ENCODE peak calls at places on chromosomes 12 and 14, in six cellular contexts. M, Q, J, S, E and V are unnamed samples.

GRCh38 chr12:50620050-50620974 is 115.5 kb downstream of the DIP2B start:
- DNase-seq in M (no peak), Q (peak; percentile 88), J (peak; percentile 95), S (peak; percentile 76), E (peak; percentile 94), V (peak; percentile 27)

GRCh38 chr12:93540506-93540905 is 32.0 kb upstream of the SOCS2 start:
- DNase-seq in M (no peak), Q (no peak), J (no peak), S (no peak), E (no peak), V (no peak)

GRCh38 chr12:90275088-90275487 is 566.5 kb upstream of the ATP2B1 start:
- DNase-seq in M (no peak), Q (no peak), J (no peak), S (no peak), E (no peak), V (no peak)

GRCh38 chr14:89340200-89340667 is 76.8 kb downstream of the FOXN3 start:
- DNase-seq in M (no peak), Q (no peak), J (peak; percentile 75), S (no peak), E (peak; percentile 88), V (no peak)

GRCh38 chr14:105097797-105098127 is 32.5 kb upstream of the GPR132 start:
- DNase-seq in M (no peak), Q (no peak), J (no peak), S (no peak), E (no peak), V (no peak)

GRCh38 chr12:105948331-105948730 is 190.4 kb downstream of the NUAK1 start:
- DNase-seq in M (no peak), Q (no peak), J (peak; percentile 23), S (no peak), E (no peak), V (no peak)

GRCh38 chr12:102811125-102811737 is 105.8 kb downstream of the PAH start:
- DNase-seq in M (peak; percentile 67), Q (peak; percentile 56), J (no peak), S (no peak), E (peak; percentile 3), V (peak; percentile 39)

GRCh38 chr14:79708991-79709390 is 502.3 kb downstream of the DIO2 start:
- DNase-seq in M (no peak), Q (peak; percentile 40), J (peak; percentile 64), S (no peak), E (peak; percentile 18), V (no peak)

GRCh38 chr12:50072198-50072907 is 12.8 kb upstream of the SMARCD1 start:
- DNase-seq in M (no peak), Q (peak; percentile 45), J (no peak), S (no peak), E (no peak), V (no peak)

GRCh38 chr12:56151672-56152131 is 685 bp upstream of the MYL6B start:
- DNase-seq in M (peak; percentile 83), Q (peak; percentile 84), J (no peak), S (peak; percentile 61), E (no peak), V (no peak)

GRCh38 chr12:92290016-92290685 is 144.5 kb upstream of the BTG1 start:
- DNase-seq in M (no peak), Q (no peak), J (peak; percentile 65), S (no peak), E (peak; percentile 41), V (no peak)

GRCh38 chr12:33439587-33440011 is at the start of gene SYT10:
- DNase-seq in M (peak; percentile 87), Q (peak; percentile 83), J (no peak), S (peak; percentile 3), E (peak; percentile 33), V (peak; percentile 69)

GRCh38 chr12:88153959-88154358 is 11.9 kb downstream of the TMTC3 start:
- DNase-seq in M (no peak), Q (no peak), J (peak; percentile 70), S (no peak), E (peak; percentile 57), V (no peak)

GRCh38 chr12:38124247-38125012 is 192.1 kb upstream of the ALG10B start:
- DNase-seq in M (no peak), Q (no peak), J (no peak), S (no peak), E (no peak), V (no peak)

GRCh38 chr14:38042356-38042755 is 165.3 kb upstream of the SSTR1 start:
- DNase-seq in M (no peak), Q (peak; percentile 87), J (peak; percentile 75), S (no peak), E (peak; percentile 93), V (no peak)

GRCh38 chr12:14974633-14975032 is 1.8 kb downstream of the PDE6H start:
- DNase-seq in M (no peak), Q (no peak), J (no peak), S (no peak), E (no peak), V (no peak)
- H3K23ac ChIP-seq in M (no peak overlapping the region), Q (no peak overlapping the region), J (no peak overlapping the region), S (no peak overlapping the region), E (no peak overlapping the region), V (no peak overlapping the region)

DNA sequence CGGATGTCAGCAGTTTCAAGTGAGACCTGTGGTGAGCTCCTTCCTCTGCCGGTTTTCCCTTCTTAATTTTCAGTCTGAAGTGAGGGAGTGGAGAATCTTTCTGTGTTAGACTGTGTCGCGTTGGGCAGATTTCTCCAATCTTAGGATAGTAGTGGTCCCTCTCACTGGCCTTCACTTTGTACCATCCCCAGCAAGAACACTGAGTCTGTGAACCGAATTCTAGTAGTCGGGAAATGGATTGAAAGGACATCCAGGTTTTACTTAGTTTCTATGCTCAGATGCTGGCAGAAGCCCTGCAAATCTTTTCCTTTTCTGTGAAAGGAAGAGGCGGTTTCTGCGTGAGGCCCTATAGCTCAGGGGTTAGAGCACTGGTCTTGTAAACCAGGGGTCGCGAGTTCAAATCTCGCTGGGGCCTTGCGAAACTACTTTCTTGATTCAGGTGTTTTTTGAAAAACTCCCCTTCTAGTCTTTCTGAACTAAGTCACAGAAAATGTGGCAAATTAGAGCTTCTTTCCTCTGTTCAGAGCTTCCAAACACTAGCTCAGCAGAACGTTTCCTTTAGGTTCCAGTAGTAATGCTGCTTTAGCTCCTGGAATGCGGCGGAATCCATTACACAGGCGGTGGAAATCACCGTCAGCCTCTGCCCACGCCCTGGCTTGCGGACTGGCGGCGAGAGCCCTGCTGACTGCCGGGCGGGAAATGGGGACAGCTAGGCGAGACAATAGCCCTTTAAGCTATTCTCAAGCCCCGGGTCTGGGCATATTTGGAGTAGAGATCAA is 2.8 kb upstream of the RNASE4 start:
- DNase-seq in M (peak; percentile 91), Q (peak; percentile 95), J (peak; percentile 87), S (peak; percentile 93), E (peak; percentile 92), V (peak; percentile 89)
- H3K18ac ChIP-seq in M (peak overlapping the region; percentile 71), Q (peak overlapping the region; percentile 85), J (no peak overlapping the region), S (peak overlapping the region; percentile 33), E (peak overlapping the region; percentile 92), V (peak overlapping the region; percentile 66)

GRCh38 chr14:29554335-29554734 is 373.3 kb downstream of the PRKD1 start:
- DNase-seq in M (no peak), Q (no peak), J (no peak), S (no peak), E (no peak), V (no peak)
- H3K23ac ChIP-seq in M (no peak overlapping the region), Q (no peak overlapping the region), J (no peak overlapping the region), S (no peak overlapping the region), E (no peak overlapping the region), V (no peak overlapping the region)

DNA sequence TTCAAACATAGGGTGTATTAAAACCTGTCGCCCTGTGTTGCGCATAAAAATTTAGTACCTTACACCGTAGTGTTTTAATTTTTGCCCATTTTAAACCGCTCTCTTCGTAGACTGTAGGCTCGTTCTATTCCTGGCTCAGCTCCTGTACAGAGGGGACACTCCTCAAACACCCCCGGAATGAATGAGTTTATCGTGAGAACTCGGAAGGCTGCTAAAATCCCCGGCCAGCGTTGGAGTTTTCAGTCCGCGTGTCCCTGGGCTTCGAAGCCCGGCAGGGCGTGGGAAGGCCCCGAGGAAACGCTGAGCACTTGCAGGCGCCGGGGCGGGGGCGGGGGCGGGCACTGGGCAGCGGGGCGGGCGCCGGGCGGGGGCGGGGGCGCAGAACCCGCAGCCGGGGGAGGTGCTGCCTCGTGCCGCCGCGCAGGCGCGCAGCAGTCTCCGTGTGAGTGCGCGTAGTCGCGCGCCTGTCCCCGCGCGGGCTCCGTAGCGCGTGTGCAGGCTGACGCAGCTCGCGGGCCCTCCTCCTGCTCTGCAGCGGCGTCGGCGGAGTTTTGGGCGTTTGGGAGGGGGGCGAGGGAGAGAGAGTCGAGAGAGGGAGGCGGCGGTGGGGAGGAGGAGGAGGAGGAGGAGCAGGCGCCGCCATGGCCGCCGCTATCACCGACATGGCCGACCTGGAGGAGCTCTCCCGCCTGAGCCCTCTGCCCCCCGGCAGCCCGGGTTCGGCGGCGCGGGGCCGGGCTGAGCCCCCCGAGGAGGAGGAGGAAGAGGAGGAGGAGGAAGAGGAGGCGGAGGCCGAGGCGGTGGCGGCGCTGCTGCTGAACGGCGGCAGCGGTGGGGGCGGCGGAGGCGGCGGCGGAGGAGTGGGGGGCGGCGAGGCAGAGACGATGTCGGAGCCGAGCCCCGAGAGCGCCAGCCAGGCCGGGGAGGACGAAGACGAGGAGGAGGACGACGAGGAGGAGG is at the start of gene AEBP2:
- DNase-seq in M (peak; percentile 92), Q (peak; percentile 94), J (peak; percentile 95), S (peak; percentile 92), E (peak; percentile 95), V (peak; percentile 80)
- H3K18ac ChIP-seq in M (peak within 1 kb of the TSS; percentile 98), Q (peak within 1 kb of the TSS; percentile 43), J (peak within 1 kb of the TSS; percentile 88), S (peak within 1 kb of the TSS; percentile 100), E (peak within 1 kb of the TSS; percentile 94), V (peak within 1 kb of the TSS; percentile 99)

DNA sequence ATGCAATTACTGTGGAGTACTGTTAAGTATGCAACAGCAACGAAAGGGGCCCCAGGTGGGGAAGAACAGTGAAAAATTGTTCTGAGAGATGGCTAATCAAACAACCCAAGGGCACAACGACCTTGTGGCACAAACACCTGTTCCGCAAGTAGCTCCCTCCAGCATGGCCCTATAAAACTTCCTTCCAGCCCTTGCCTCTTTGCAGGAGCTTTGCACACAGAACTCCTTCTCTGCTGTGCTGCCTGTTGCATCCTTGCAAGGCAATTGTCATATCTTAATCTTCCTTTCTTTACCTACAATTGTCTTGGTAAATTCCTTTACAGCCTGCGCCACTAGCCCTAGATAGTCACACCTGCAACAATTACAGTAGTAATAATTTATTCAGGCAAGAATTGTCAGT is 23.2 kb upstream of the ATP23 start:
- DNase-seq in M (no peak), Q (no peak), J (no peak), S (no peak), E (no peak), V (no peak)
- H3K23ac ChIP-seq in M (no peak overlapping the region), Q (no peak overlapping the region), J (no peak overlapping the region), S (no peak overlapping the region), E (no peak overlapping the region), V (no peak overlapping the region)

GRCh38 chr12:124508323-124509096 is 58.9 kb downstream of the NCOR2 start:
- DNase-seq in M (no peak), Q (no peak), J (peak; percentile 27), S (no peak), E (peak; percentile 56), V (no peak)

GRCh38 chr12:124510301-124510970 is 57.0 kb downstream of the NCOR2 start:
- DNase-seq in M (peak; percentile 56), Q (no peak), J (no peak), S (no peak), E (no peak), V (no peak)

GRCh38 chr12:124509300-124509675 is 58.1 kb downstream of the NCOR2 start:
- DNase-seq in M (no peak), Q (no peak), J (no peak), S (no peak), E (no peak), V (no peak)

GRCh38 chr12:124511259-124511985 is 56.0 kb downstream of the NCOR2 start:
- DNase-seq in M (no peak), Q (no peak), J (no peak), S (no peak), E (no peak), V (no peak)

GRCh38 chr12:124509676-124510300 is 57.6 kb downstream of the NCOR2 start:
- DNase-seq in M (peak; percentile 57), Q (peak; percentile 68), J (peak; percentile 70), S (no peak), E (peak; percentile 89), V (no peak)
- H3K18ac ChIP-seq in M (no peak overlapping the region), Q (no peak overlapping the region), J (no peak overlapping the region), S (peak overlapping the region; percentile 56), E (peak overlapping the region; percentile 61), V (peak overlapping the region; percentile 94)